ENCODE peak calls at places on chromosomes 2 and 18, in six cellular contexts. S, A, I, Q, J and P are unnamed samples.

GRCh38 chr2:218892693-218893348 is 12.2 kb downstream of the WNT10A start:
- DNase-seq in S (peak), A (peak), I (peak), Q (peak), J (peak), P (no peak)

GRCh38 chr18:7784171-7784570 is 217.1 kb downstream of the PTPRM start:
- DNase-seq in S (no peak), A (no peak), I (no peak), Q (no peak), J (no peak), P (no peak)

GRCh38 chr2:1400943-1401735 is 12.1 kb upstream of the TPO start:
- DNase-seq in S (no peak), A (no peak), I (no peak), Q (no peak), J (no peak), P (no peak)

GRCh38 chr2:170733821-170734600 is 18.9 kb downstream of the SP5 start:
- DNase-seq in S (no peak), A (no peak), I (no peak), Q (no peak), J (no peak), P (no peak)

GRCh38 chr2:186098821-186099220 is 360.2 kb downstream of the FSIP2 start:
- DNase-seq in S (no peak), A (no peak), I (no peak), Q (no peak), J (no peak), P (no peak)

GRCh38 chr2:151053661-151053990 is 208.0 kb downstream of the RBM43 start:
- DNase-seq in S (no peak), A (no peak), I (no peak), Q (no peak), J (no peak), P (no peak)

GRCh38 chr2:212520340-212520739 is 18.3 kb downstream of the ERBB4 start:
- DNase-seq in S (peak), A (peak), I (peak), Q (no peak), J (no peak), P (no peak)

GRCh38 chr2:35821675-35822074 is 533.9 kb upstream of the CRIM1 start:
- DNase-seq in S (no peak), A (no peak), I (no peak), Q (no peak), J (peak), P (peak)

GRCh38 chr2:1054399-1054798 is 103.8 kb downstream of the SNTG2 start:
- DNase-seq in S (no peak), A (no peak), I (no peak), Q (no peak), J (no peak), P (no peak)

GRCh38 chr2:53104263-53104662 is 663.3 kb upstream of the CHAC2 start:
- DNase-seq in S (no peak), A (peak), I (peak), Q (no peak), J (no peak), P (peak)

GRCh38 chr2:232333361-232334135 is 45.0 kb upstream of the ALPP start:
- DNase-seq in S (peak), A (no peak), I (peak), Q (no peak), J (peak), P (peak)

GRCh38 chr2:120441744-120442471 is 96.0 kb downstream of the INHBB start:
- DNase-seq in S (peak), A (no peak), I (peak), Q (no peak), J (peak), P (no peak)

GRCh38 chr2:119240311-119241204 is 16.9 kb downstream of the STEAP3 start:
- DNase-seq in S (peak), A (peak), I (peak), Q (peak), J (no peak), P (no peak)
- TF ChIP-seq YY1 in S (no peak), A (peak), I (no peak), Q (no peak), J (no peak), P (no peak)

GRCh38 chr2:102604754-102605153 is 14.6 kb upstream of the SLC9A2 start:
- DNase-seq in S (no peak), A (no peak), I (no peak), Q (no peak), J (no peak), P (no peak)
- TF ChIP-seq YY1 in S (no peak), A (no peak), I (no peak), Q (no peak), J (no peak), P (no peak)

GRCh38 chr2:125684256-125684655 is 971.7 kb upstream of the GYPC start:
- DNase-seq in S (no peak), A (no peak), I (no peak), Q (no peak), J (no peak), P (no peak)
- TF ChIP-seq YY1 in S (no peak), A (no peak), I (no peak), Q (no peak), J (no peak), P (no peak)

GRCh38 chr2:233371608-233372007 is 17.3 kb downstream of the DGKD start:
- DNase-seq in S (no peak), A (no peak), I (no peak), Q (no peak), J (no peak), P (no peak)

GRCh38 chr2:233375490-233376314 is 21.4 kb downstream of the DGKD start:
- DNase-seq in S (no peak), A (no peak), I (no peak), Q (no peak), J (no peak), P (no peak)

GRCh38 chr2:233369897-233370758 is 15.8 kb downstream of the DGKD start:
- DNase-seq in S (no peak), A (no peak), I (no peak), Q (no peak), J (no peak), P (no peak)

GRCh38 chr2:233372855-233373254 is 18.6 kb downstream of the DGKD start:
- DNase-seq in S (no peak), A (no peak), I (no peak), Q (no peak), J (no peak), P (no peak)

DNA sequence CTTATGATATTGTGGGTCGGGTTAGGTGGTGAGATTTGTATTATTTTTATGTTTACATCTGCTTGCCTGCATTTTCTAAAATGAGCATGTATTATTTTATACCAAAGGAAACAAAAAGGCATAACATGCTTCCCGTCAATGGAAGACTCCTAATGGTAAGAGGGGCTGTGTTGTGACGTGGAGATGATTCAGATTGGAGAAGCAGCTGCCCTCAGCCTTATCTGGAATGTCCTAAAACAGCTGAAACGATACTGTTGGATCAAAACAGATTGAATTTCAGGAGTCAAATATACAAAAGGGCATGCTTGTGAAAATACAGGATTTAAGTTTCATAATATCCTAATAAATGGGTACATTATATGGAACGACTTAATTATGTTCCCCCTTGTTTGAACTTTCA is 19.0 kb downstream of the DGKD start:
- DNase-seq in S (peak), A (no peak), I (no peak), Q (no peak), J (no peak), P (no peak)
- TF ChIP-seq YY1 in S (no peak), A (no peak), I (no peak), Q (no peak), J (no peak), P (no peak)

GRCh38 chr2:200677721-200678532 is 92.1 kb downstream of the AOX1 start:
- DNase-seq in S (no peak), A (no peak), I (peak), Q (no peak), J (no peak), P (no peak)
- TF ChIP-seq YY1 in S (no peak), A (no peak), I (no peak), Q (no peak), J (no peak), P (no peak)